ENCODE peak calls at places on chromosomes 2 and 18, in four cellular contexts. R is H1, I is HepG2, Z is GM12878. S is an unnamed sample. For H3K4me1, the result is how much of the 10 kb centered on the place peaks cover.

GRCh38 chr2:23505984-23506380 is 121.0 kb downstream of the KLHL29 start:
- DNase-seq in R (no peak), I (no peak), Z (no peak), S (no peak)

GRCh38 chr2:101556033-101556459 is 81.1 kb upstream of the RFX8 start:
- DNase-seq in R (no peak), I (peak), Z (no peak), S (no peak)

GRCh38 chr2:38148501-38148900 is 72.5 kb upstream of the CYP1B1 start:
- DNase-seq in Z (no peak), I (peak), R (no peak), S (no peak)

GRCh38 chr2:60174146-60174545 is 379.3 kb downstream of the BCL11A start:
- DNase-seq in Z (no peak), R (no peak), I (no peak), S (no peak)

GRCh38 chr2:168155036-168155435 is 92.4 kb downstream of the STK39 start:
- DNase-seq in R (no peak), Z (no peak), I (no peak), S (no peak)

GRCh38 chr2:9201185-9201891 is 5.3 kb upstream of the ASAP2 start:
- DNase-seq in I (no peak), R (peak), Z (no peak), S (no peak)

GRCh38 chr2:137981112-137981679 is 16.9 kb downstream of the HNMT start:
- DNase-seq in I (no peak), R (no peak), Z (no peak), S (no peak)

GRCh38 chr2:156242874-156243273 is 89.6 kb downstream of the NR4A2 start:
- DNase-seq in R (no peak), I (no peak), Z (no peak), S (no peak)

GRCh38 chr18:63508634-63509033 is 31.9 kb downstream of the SERPINB5 start:
- DNase-seq in R (no peak), I (no peak), Z (no peak), S (no peak)

GRCh38 chr2:24830351-24830750 is 37.1 kb downstream of the CENPO start:
- DNase-seq in R (no peak), Z (no peak), I (no peak), S (no peak)

GRCh38 chr2:170394988-170395387 is 217.0 kb downstream of the MYO3B start:
- DNase-seq in R (no peak), I (no peak), Z (no peak), S (no peak)

GRCh38 chr2:58895849-58896248 is 654.7 kb upstream of the FANCL start:
- DNase-seq in Z (no peak), R (no peak), I (no peak), S (no peak)

GRCh38 chr2:45651415-45652089 is at the start of gene PRKCE:
- DNase-seq in Z (no peak), R (peak), I (no peak), S (no peak)

GRCh38 chr2:25336446-25336845 is 5.3 kb downstream of the DNMT3A start:
- DNase-seq in Z (no peak), R (no peak), I (no peak), S (no peak)

GRCh38 chr2:200586644-200586975 is 796 bp downstream of the AOX1 start:
- DNase-seq in R (no peak), I (no peak), Z (no peak), S (no peak)

GRCh38 chr2:239290618-239291504 is 110.0 kb downstream of the HDAC4 start:
- DNase-seq in I (no peak), R (no peak), Z (no peak), S (no peak)

GRCh38 chr2:63589148-63589972 is 597 bp downstream of the MDH1 start:
- DNase-seq in Z (no peak), I (peak), R (no peak), S (peak)

GRCh38 chr2:82524826-82525225 is 1934.3 kb downstream of the SUCLG1 start:
- DNase-seq in I (no peak), R (no peak), Z (no peak), S (no peak)

GRCh38 chr2:79935771-79936657 is 368.5 kb downstream of the LRRTM1 start:
- DNase-seq in Z (no peak), I (peak), R (no peak), S (peak)

GRCh38 chr18:5746844-5747243 is 148.5 kb downstream of the TMEM200C start:
- DNase-seq in Z (no peak), I (peak), R (no peak), S (no peak)

GRCh38 chr2:15673919-15674636 is 82.4 kb downstream of the DDX1 start:
- DNase-seq in R (no peak), Z (no peak), I (peak), S (no peak)

GRCh38 chr2:172213116-172213515 is 110.4 kb upstream of the DLX2 start:
- DNase-seq in R (no peak), I (no peak), Z (no peak), S (no peak)

GRCh38 chr2:172215936-172216335 is 113.2 kb upstream of the DLX2 start:
- DNase-seq in R (no peak), I (no peak), Z (no peak), S (no peak)

GRCh38 chr2:172214252-172214651 is 111.6 kb upstream of the DLX2 start:
- DNase-seq in Z (no peak), I (no peak), R (no peak), S (no peak)

GRCh38 chr2:172216348-172216933 is 113.7 kb upstream of the DLX2 start:
- DNase-seq in Z (no peak), I (no peak), R (no peak), S (no peak)

GRCh38 chr2:172215172-172215935 is 112.7 kb upstream of the DLX2 start:
- DNase-seq in R (no peak), I (no peak), Z (no peak), S (no peak)
- TF ChIP-seq YY1 in R (no peak), I (no peak), Z (no peak), S (no peak)

DNA sequence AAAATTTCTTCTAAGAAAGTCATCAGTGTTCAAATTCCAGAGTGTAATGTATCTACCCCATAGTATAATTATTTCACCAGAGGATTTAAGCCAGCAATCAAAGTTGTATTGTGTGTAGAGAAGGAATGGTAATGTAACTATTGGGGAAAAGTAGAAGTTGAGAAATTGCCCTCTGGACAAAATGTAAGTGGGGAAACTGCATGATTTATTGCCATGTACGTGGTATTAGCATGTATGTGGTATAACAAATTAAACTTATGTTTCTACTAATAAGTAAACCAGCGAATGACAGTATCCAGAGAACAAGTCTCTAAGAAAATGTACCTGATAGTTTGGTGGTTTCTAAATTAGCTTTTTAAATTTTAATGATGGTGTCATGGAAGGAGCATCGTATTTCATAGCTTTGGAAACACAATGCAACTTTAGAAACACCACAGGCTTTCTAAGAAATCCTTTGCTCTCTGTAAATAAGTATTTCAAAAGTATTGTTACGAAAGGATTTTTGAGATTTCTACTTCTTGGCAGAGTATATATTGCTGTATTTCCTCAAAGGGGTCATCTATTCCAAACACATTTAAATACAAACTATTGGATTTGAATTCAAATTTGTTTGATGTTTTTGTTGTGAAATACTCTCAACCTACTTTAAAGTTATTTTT is 1018.9 kb upstream of the ZEB2 start:
- DNase-seq in I (no peak), R (no peak), Z (no peak), S (no peak)
- TF ChIP-seq SUZ12 in I (no peak), R (no peak), Z (no peak), S (no peak)

GRCh38 chr2:42878581-42878980 is 86.2 kb upstream of the HAAO start:
- DNase-seq in I (no peak), R (no peak), Z (peak), S (no peak)
- H3K4me1 ChIP-seq in I (under half), R (under half), Z (under half), S (under half)

GRCh38 chr18:33579868-33580205 is 1.8 kb downstream of the ASXL3 start:
- DNase-seq in Z (no peak), I (no peak), R (no peak), S (no peak)

GRCh38 chr18:33577688-33578370 is at the start of gene ASXL3:
- DNase-seq in R (peak), Z (no peak), I (no peak), S (no peak)

GRCh38 chr18:33576999-33577687 is 876 bp upstream of the ASXL3 start:
- DNase-seq in I (no peak), R (no peak), Z (no peak), S (no peak)

GRCh38 chr18:33579147-33579867 is 1.3 kb downstream of the ASXL3 start:
- DNase-seq in I (no peak), R (no peak), Z (no peak), S (no peak)

DNA sequence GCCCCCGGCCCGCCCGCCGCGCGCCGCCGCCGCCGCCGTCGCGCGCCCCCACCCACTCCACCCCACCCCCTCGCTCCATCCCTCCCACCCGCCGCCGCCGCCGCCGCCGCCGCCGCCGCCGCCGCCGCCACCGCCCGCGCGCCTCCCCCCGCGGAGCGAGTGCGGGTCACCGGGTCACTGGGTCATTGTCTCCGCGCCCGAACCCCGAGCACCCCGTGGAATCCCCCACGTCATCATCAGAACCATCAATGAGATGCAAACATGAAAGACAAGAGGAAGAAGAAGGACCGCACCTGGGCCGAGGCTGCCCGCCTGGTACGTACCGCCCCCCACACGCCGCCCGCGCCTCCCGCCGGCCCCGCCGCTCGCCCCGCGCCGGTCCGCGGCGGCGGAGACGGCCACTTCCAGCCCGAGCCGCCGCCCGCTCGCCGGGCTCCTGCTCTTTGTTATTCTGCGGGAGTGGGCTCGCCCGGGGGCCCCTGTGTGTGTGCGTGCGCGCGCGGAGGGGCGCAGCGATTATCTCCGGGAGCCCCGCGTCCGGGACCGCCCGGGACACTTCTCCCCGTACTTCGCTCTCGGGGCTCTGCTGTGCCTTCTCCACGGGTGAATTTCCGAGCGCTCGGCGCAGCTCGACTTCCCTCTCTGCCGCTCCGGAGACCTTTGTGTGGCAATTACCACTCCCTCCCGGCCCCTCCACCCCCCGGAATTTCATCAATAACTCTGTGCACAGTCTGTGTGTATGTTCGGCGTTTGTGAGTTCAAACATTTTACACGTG is 540 bp downstream of the ASXL3 start:
- DNase-seq in R (peak), I (peak), Z (no peak), S (no peak)
- TF ChIP-seq YY1 in R (no peak), I (no peak), Z (no peak), S (no peak)

GRCh38 chr2:4673025-4673489 is 969.7 kb downstream of the DCDC2C start:
- DNase-seq in I (peak), Z (no peak), R (no peak), S (no peak)
- TF ChIP-seq SUZ12 in I (no peak), Z (no peak), R (no peak), S (no peak)

DNA sequence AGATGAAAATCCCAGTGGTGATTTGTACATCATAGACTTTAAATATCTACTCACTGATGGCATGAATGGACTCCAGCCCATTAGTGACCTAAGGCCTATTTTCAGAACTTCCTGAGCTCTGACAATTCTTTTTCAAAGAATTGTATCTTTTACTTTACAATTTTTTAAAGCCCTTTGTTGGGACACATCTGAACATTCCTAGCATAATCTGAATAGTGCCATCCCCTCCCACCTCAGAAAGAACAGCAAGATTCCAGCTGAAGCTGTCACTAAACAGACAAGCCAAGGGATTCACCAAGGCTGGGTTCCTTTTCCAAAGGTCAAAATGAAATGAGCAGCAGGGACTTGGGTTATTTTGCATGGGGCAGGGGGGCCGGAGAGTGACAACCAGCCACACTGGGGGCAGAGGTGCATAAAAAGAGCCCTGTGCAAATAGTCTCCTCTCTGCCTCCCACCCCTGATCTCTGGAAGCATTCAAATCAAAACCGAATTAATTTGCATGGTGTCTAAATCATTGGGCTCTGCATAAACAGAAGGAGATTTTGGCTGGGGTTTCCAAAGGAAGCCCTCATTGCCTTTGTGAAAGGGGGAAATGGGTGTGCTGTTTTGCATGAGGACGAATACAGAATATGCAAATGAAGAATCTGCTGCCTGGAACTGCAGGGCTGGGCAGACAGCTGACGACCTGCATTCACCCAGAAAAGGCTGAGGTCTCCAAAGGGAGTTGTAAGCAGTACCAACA is 17.2 kb downstream of the EPHA4 start:
- DNase-seq in I (no peak), R (no peak), Z (peak), S (peak)
- H3K4me1 ChIP-seq in I (under half), R (under half), Z (under half), S (under half)

GRCh38 chr2:109000654-109001600 is 11.9 kb upstream of the EDAR start:
- DNase-seq in I (no peak), R (no peak), Z (no peak), S (no peak)
- TF ChIP-seq YY1 in I (no peak), R (no peak), Z (no peak), S (no peak)

S was measured in NT2/D1.